ENCODE peak calls at places on chromosome 19, in ten cellular contexts. I is Caco-2, R is BJ, F is adrenal gland, Q is uterus, B is pancreas, A is testis, H is ovary, P is OCI-LY7, K is colonic mucosa. S is an unnamed sample.
A peak's percentile ranks its signal among the peaks of the same experiment; 100 is the strongest.

GRCh38 chr19:33273881-33274662 is 28.3 kb downstream of the CEBPA start:
- DNase-seq in I (peak; percentile 65), R (peak; percentile 29), F (peak; percentile 56), Q (peak; percentile 68), B (no peak), A (peak; percentile 38), H (no peak), P (no peak), K (peak; percentile 84), S (no peak)

GRCh38 chr19:38737921-38738731 is 6.1 kb downstream of the CAPN12 start:
- DNase-seq in I (no peak), R (no peak), F (no peak), Q (no peak), B (no peak), A (no peak), H (no peak), P (no peak), K (no peak), S (peak; percentile 58)

GRCh38 chr19:42420055-42420544 is 7.1 kb downstream of the LIPE start:
- DNase-seq in I (peak; percentile 71), R (no peak), F (peak; percentile 57), Q (no peak), B (no peak), A (peak; percentile 36), H (no peak), P (peak; percentile 86), K (peak; percentile 69), S (peak; percentile 63)

GRCh38 chr19:42270346-42271044 is 1.4 kb downstream of the CIC start:
- DNase-seq in I (no peak), R (no peak), F (peak; percentile 75), Q (peak; percentile 60), B (peak; percentile 45), A (peak; percentile 50), H (peak; percentile 64), P (peak; percentile 37), K (peak; percentile 55), S (peak; percentile 89)

GRCh38 chr19:28075229-28075628 is 1137.7 kb downstream of the UQCRFS1 start:
- DNase-seq in I (no peak), R (no peak), F (no peak), Q (no peak), B (no peak), A (no peak), H (no peak), P (no peak), K (no peak), S (no peak)

GRCh38 chr19:40249201-40249600 is 22.7 kb upstream of the CCNP start:
- DNase-seq in I (no peak), R (no peak), F (no peak), Q (no peak), B (no peak), A (no peak), H (no peak), P (no peak), K (no peak), S (no peak)

GRCh38 chr19:58330458-58330857 is 3.7 kb downstream of the ZSCAN22 start:
- DNase-seq in I (no peak), R (no peak), F (peak; percentile 25), Q (no peak), B (no peak), A (no peak), H (no peak), P (no peak), K (no peak), S (no peak)

GRCh38 chr19:44770550-44771257 is 7.0 kb upstream of the CBLC start:
- DNase-seq in I (peak; percentile 98), R (peak; percentile 44), F (peak; percentile 95), Q (peak; percentile 89), B (peak; percentile 96), A (peak; percentile 97), H (peak; percentile 90), P (peak; percentile 98), K (peak; percentile 99), S (peak; percentile 96)

GRCh38 chr19:37484406-37485115 is 15.4 kb downstream of the ZNF570 start:
- DNase-seq in I (no peak), R (no peak), F (no peak), Q (no peak), B (no peak), A (no peak), H (no peak), P (no peak), K (no peak), S (no peak)

GRCh38 chr19:32930567-32930966 is 41.2 kb downstream of the CEP89 start:
- DNase-seq in I (no peak), R (no peak), F (no peak), Q (no peak), B (no peak), A (no peak), H (no peak), P (no peak), K (no peak), S (no peak)

GRCh38 chr19:22491746-22492145 is 69.6 kb upstream of the ZNF98 start:
- DNase-seq in I (no peak), R (no peak), F (no peak), Q (no peak), B (no peak), A (no peak), H (no peak), P (no peak), K (no peak), S (no peak)

GRCh38 chr19:13846533-13847032 is 30.4 kb upstream of the NANOS3 start:
- DNase-seq in I (peak; percentile 84), R (peak; percentile 68), F (peak; percentile 77), Q (peak; percentile 80), B (peak; percentile 80), A (peak; percentile 61), H (peak; percentile 79), P (peak; percentile 80), K (peak; percentile 83), S (no peak)

GRCh38 chr19:13849277-13849676 is 27.7 kb upstream of the NANOS3 start:
- DNase-seq in I (no peak), R (no peak), F (no peak), Q (no peak), B (peak; percentile 33), A (no peak), H (peak; percentile 54), P (no peak), K (peak; percentile 36), S (no peak)

GRCh38 chr19:13847900-13848677 is 28.8 kb upstream of the NANOS3 start:
- DNase-seq in I (no peak), R (no peak), F (no peak), Q (no peak), B (no peak), A (no peak), H (no peak), P (no peak), K (no peak), S (no peak)

GRCh38 chr19:13848811-13849241 is 28.1 kb upstream of the NANOS3 start:
- DNase-seq in I (no peak), R (no peak), F (no peak), Q (no peak), B (peak; percentile 27), A (no peak), H (peak; percentile 41), P (no peak), K (peak; percentile 38), S (no peak)

GRCh38 chr19:13847033-13847899 is 29.7 kb upstream of the NANOS3 start:
- DNase-seq in I (peak; percentile 94), R (no peak), F (peak; percentile 91), Q (peak; percentile 95), B (peak; percentile 94), A (peak; percentile 90), H (peak; percentile 96), P (peak; percentile 70), K (peak; percentile 92), S (peak; percentile 95)
- TF ChIP-seq CTCF in I (peak; percentile 28), R (peak; percentile 24), F (peak; percentile 51), Q (peak; percentile 57), B (peak; percentile 9), A (no peak), H (peak; percentile 68), P (no peak), K (no peak), S (no peak)

GRCh38 chr19:18387395-18387794 is 1.4 kb downstream of the GDF15 start:
- DNase-seq in I (no peak), R (no peak), F (no peak), Q (no peak), B (no peak), A (no peak), H (no peak), P (no peak), K (no peak), S (no peak)

GRCh38 chr19:18390075-18390909 is 4.3 kb downstream of the GDF15 start:
- DNase-seq in I (no peak), R (no peak), F (no peak), Q (no peak), B (no peak), A (no peak), H (no peak), P (no peak), K (no peak), S (no peak)

GRCh38 chr19:18388328-18389094 is 2.6 kb downstream of the GDF15 start:
- DNase-seq in I (no peak), R (no peak), F (peak; percentile 89), Q (peak; percentile 84), B (peak; percentile 73), A (peak; percentile 87), H (peak; percentile 80), P (peak; percentile 87), K (peak; percentile 88), S (no peak)

GRCh38 chr19:18389736-18390074 is 3.7 kb downstream of the GDF15 start:
- DNase-seq in I (no peak), R (no peak), F (no peak), Q (no peak), B (no peak), A (no peak), H (no peak), P (no peak), K (no peak), S (no peak)

GRCh38 chr19:18389095-18389735 is 3.3 kb downstream of the GDF15 start:
- DNase-seq in I (no peak), R (no peak), F (no peak), Q (no peak), B (no peak), A (no peak), H (no peak), P (no peak), K (no peak), S (no peak)
- H3K4me3 ChIP-seq in I (no peak overlapping the region), R (peak overlapping the region; percentile 4), F (no peak overlapping the region), Q (no peak overlapping the region), B (no peak overlapping the region), A (no peak overlapping the region), H (no peak overlapping the region), P (no peak overlapping the region), K (peak overlapping the region; percentile 43), S (no peak overlapping the region)

GRCh38 chr19:53786744-53787143 is 37.4 kb downstream of the NLRP12 start:
- DNase-seq in I (peak; percentile 82), R (no peak), F (no peak), Q (no peak), B (no peak), A (no peak), H (no peak), P (no peak), K (no peak), S (no peak)
- H3K36me3 ChIP-seq in I (no peaks in the 10 kb centered on the region), R (no peaks in the 10 kb centered on the region), F (no peaks in the 10 kb centered on the region), Q (no peaks in the 10 kb centered on the region), B (no peaks in the 10 kb centered on the region), A (no peaks in the 10 kb centered on the region), H (no peaks in the 10 kb centered on the region), P (no peaks in the 10 kb centered on the region), K (no peaks in the 10 kb centered on the region), S (no peaks in the 10 kb centered on the region)

DNA sequence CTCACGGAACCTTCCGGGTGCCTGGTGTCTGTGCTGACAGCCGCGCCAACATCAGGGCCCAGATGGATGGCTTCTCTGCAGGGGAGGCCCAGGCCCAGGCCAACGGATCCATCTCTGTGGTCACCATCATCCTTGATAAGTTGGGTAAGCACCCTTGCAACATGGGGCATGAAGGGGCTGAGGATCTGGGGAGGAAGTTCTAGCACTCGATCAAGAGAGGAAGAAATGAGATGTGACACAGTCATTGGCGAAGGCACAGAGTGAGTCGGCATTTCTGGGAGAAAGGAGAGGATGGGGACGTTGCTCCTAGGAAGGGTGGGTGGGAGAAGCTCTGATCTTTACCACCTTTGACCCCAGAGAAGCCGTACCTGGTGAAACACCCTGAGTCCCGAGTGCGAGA is 4.4 kb downstream of the CILP2 start:
- DNase-seq in I (no peak), R (no peak), F (no peak), Q (no peak), B (no peak), A (no peak), H (no peak), P (no peak), K (no peak), S (no peak)
- TF ChIP-seq CTCF in I (no peak), R (no peak), F (no peak), Q (no peak), B (no peak), A (no peak), H (no peak), P (no peak), K (no peak), S (no peak)